ENCODE peak calls at places on chromosomes 16 and 17, in five cellular contexts. C is naive thymus-derived CD4-positive, alpha-beta T cell; O is uterus; U is IMR-90; K is neural progenitor cell. N is an unnamed sample.

GRCh38 chr17:31564291-31564690 is 172.8 kb downstream of the RAB11FIP4 start:
- DNase-seq in C (no peak), O (no peak), U (no peak), K (no peak), N (no peak)

GRCh38 chr16:80294172-80294571 is 246.6 kb upstream of the DYNLRB2 start:
- DNase-seq in C (no peak), O (no peak), U (no peak), K (no peak), N (no peak)

GRCh38 chr16:85475691-85476300 is 137.3 kb upstream of the GSE1 start:
- DNase-seq in C (no peak), O (no peak), U (no peak), K (no peak), N (no peak)

GRCh38 chr16:20910781-20911321 is 10.3 kb downstream of the LYRM1 start:
- DNase-seq in C (no peak), O (no peak), U (peak; percentile 92), K (no peak), N (no peak)

GRCh38 chr16:3520398-3520797 is 19.6 kb downstream of the CLUAP1 start:
- DNase-seq in C (no peak), O (peak; percentile 72), U (peak; percentile 62), K (no peak), N (no peak)

GRCh38 chr17:42363231-42363630 is 25.0 kb downstream of the STAT3 start:
- DNase-seq in C (no peak), O (no peak), U (no peak), K (no peak), N (no peak)

GRCh38 chr16:54067317-54068065 is 219.1 kb downstream of the IRX3 start:
- DNase-seq in C (no peak), O (no peak), U (no peak), K (no peak), N (no peak)

GRCh38 chr17:79916991-79917901 is 78.0 kb upstream of the CBX4 start:
- DNase-seq in C (no peak), O (no peak), U (no peak), K (no peak), N (peak; percentile 21)

GRCh38 chr16:13791095-13791494 is 128.9 kb upstream of the ERCC4 start:
- DNase-seq in C (no peak), O (no peak), U (no peak), K (no peak), N (no peak)

GRCh38 chr17:62109378-62109902 is 44.4 kb upstream of the MED13 start:
- DNase-seq in C (peak; percentile 51), O (no peak), U (peak; percentile 60), K (peak; percentile 74), N (peak; percentile 33)

GRCh38 chr16:86074651-86075487 is 175.9 kb downstream of the IRF8 start:
- DNase-seq in C (no peak), O (no peak), U (peak; percentile 61), K (peak; percentile 85), N (no peak)

GRCh38 chr16:2086136-2086742 is 38.5 kb downstream of the TSC2 start:
- DNase-seq in C (no peak), O (no peak), U (no peak), K (no peak), N (no peak)

GRCh38 chr16:20310421-20311395 is 16.6 kb downstream of the GP2 start:
- DNase-seq in C (no peak), O (no peak), U (no peak), K (no peak), N (no peak)

GRCh38 chr16:50257876-50258275 is 8.5 kb upstream of the ADCY7 start:
- DNase-seq in C (peak; percentile 8), O (no peak), U (no peak), K (no peak), N (no peak)

GRCh38 chr17:40751065-40751464 is 4.1 kb downstream of the KRT25 start:
- DNase-seq in C (no peak), O (no peak), U (no peak), K (no peak), N (no peak)
- H3K4me1 ChIP-seq in C (no peaks in the 10 kb centered on the region), O (no peaks in the 10 kb centered on the region), U (no peaks in the 10 kb centered on the region), K (no peaks in the 10 kb centered on the region), N (no peaks in the 10 kb centered on the region)

DNA sequence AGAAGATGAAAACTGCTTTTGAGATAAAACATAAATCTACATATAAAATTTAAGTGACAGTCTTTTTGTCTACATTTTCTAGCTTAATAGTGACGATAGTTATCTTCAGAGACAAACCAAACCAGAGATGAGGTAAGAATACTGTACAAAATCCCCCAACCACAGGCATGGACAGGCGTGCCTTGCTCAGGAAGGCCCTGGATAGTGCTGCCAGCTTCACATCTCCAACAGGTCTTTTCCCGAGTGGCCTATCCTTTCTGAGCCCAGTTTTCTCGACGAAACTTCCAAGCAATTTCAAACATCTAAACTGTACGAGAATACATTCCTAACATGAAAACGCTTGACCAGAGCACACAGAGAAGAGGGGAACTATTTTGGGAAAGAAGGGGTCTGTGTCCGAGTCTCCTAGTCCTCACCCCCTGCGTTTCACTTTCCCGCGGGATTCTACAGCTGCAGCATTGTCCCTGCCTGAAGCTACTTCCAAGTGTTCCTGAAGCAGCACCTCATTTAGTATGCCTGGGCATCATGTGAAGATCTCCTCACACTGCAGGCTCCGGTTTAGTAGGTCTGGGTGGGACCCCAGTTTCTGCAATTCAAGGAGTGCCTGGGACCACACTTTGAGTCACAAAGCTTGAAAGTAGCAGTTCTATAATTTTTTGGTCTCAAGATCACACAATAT is 37.8 kb downstream of the GNA13 start:
- DNase-seq in C (no peak), O (no peak), U (peak; percentile 39), K (peak; percentile 9), N (no peak)
- H3K4me1 ChIP-seq in C (peaks cover 16% of the 10 kb centered on the region), O (no peaks in the 10 kb centered on the region), U (peaks cover 24% of the 10 kb centered on the region), K (peaks cover 7% of the 10 kb centered on the region), N (peaks cover 18% of the 10 kb centered on the region)

GRCh38 chr16:88479795-88480760 is 27.0 kb downstream of the ZFPM1 start:
- DNase-seq in C (no peak), O (no peak), U (no peak), K (no peak), N (no peak)
- H3K4me1 ChIP-seq in C (peaks cover 26% of the 10 kb centered on the region), O (peaks cover 3% of the 10 kb centered on the region), U (no peaks in the 10 kb centered on the region), K (peaks cover 19% of the 10 kb centered on the region), N (no peaks in the 10 kb centered on the region)

GRCh38 chr16:67959520-67959919 is 8.9 kb downstream of the SLC12A4 start:
- DNase-seq in C (no peak), O (no peak), U (peak; percentile 55), K (no peak), N (peak; percentile 43)

GRCh38 chr16:67959930-67960329 is 8.5 kb downstream of the SLC12A4 start:
- DNase-seq in C (no peak), O (no peak), U (no peak), K (no peak), N (no peak)

GRCh38 chr16:67963325-67964321 is 4.8 kb downstream of the SLC12A4 start:
- DNase-seq in C (no peak), O (no peak), U (no peak), K (no peak), N (peak; percentile 56)

GRCh38 chr16:67962135-67962534 is 6.3 kb downstream of the SLC12A4 start:
- DNase-seq in C (no peak), O (no peak), U (no peak), K (no peak), N (no peak)

GRCh38 chr16:67961551-67961957 is 6.9 kb downstream of the SLC12A4 start:
- DNase-seq in C (no peak), O (no peak), U (no peak), K (no peak), N (no peak)
- H3K4me1 ChIP-seq in C (peaks cover 2% of the 10 kb centered on the region), O (peaks cover 24% of the 10 kb centered on the region), U (peaks cover 47% of the 10 kb centered on the region), K (peaks cover 10% of the 10 kb centered on the region), N (peaks cover 13% of the 10 kb centered on the region)

GRCh38 chr17:78130080-78130438 is 512 bp upstream of the TMC8 start:
- DNase-seq in C (no peak), O (no peak), U (no peak), K (no peak), N (no peak)
- H3K4me1 ChIP-seq in C (peaks cover 59% of the 10 kb centered on the region), O (peaks cover 18% of the 10 kb centered on the region), U (peaks cover 2% of the 10 kb centered on the region), K (peaks cover 27% of the 10 kb centered on the region), N (no peaks in the 10 kb centered on the region)

N was measured in ovary.